ENCODE peak calls at places on chromosome 9, in six cellular contexts. J is cardiac muscle cell, C is foreskin keratinocyte, D is Peyer's patch, A is heart left ventricle, W is GM23338. E is an unnamed sample.

GRCh38 chr9:113876806-113877236 is 712 bp downstream of the ZNF618 start:
- DNase-seq in J (peak; percentile 36), C (no peak), D (no peak), A (no peak), W (peak; percentile 51), E (no peak)

GRCh38 chr9:115930472-115930871 is 223.1 kb upstream of the PAPPA start:
- DNase-seq in J (no peak), C (no peak), D (no peak), A (no peak), W (no peak), E (no peak)

GRCh38 chr9:137666950-137667670 is 48.3 kb downstream of the EHMT1 start:
- DNase-seq in J (no peak), C (no peak), D (peak; percentile 60), A (no peak), W (peak; percentile 94), E (no peak)

GRCh38 chr9:136545065-136545965 is 533 bp downstream of the NOTCH1 start:
- DNase-seq in J (no peak), C (no peak), D (peak; percentile 78), A (no peak), W (no peak), E (no peak)

GRCh38 chr9:13665418-13666066 is 386.1 kb upstream of the MPDZ start:
- DNase-seq in J (no peak), C (peak; percentile 7), D (no peak), A (no peak), W (no peak), E (no peak)

GRCh38 chr9:91817493-91818225 is 132.4 kb downstream of the ROR2 start:
- DNase-seq in J (no peak), C (no peak), D (no peak), A (no peak), W (peak; percentile 79), E (no peak)

GRCh38 chr9:88538311-88539085 is 3.5 kb downstream of the NXNL2 start:
- DNase-seq in J (no peak), C (no peak), D (no peak), A (no peak), W (no peak), E (no peak)

GRCh38 chr9:114319147-114319546 is 3.8 kb upstream of the ORM1 start:
- DNase-seq in J (no peak), C (no peak), D (peak; percentile 8), A (no peak), W (no peak), E (no peak)

GRCh38 chr9:2087500-2088313 is 72.6 kb downstream of the SMARCA2 start:
- DNase-seq in J (peak; percentile 36), C (peak; percentile 9), D (no peak), A (no peak), W (peak; percentile 87), E (no peak)

GRCh38 chr9:117104972-117105495 is 309.8 kb downstream of the ASTN2 start:
- DNase-seq in J (no peak), C (no peak), D (no peak), A (no peak), W (no peak), E (no peak)

GRCh38 chr9:16542290-16542689 is 328.2 kb downstream of the BNC2 start:
- DNase-seq in J (no peak), C (no peak), D (no peak), A (no peak), W (no peak), E (no peak)

GRCh38 chr9:97510797-97511761 is 9.6 kb downstream of the TMOD1 start:
- DNase-seq in J (no peak), C (peak; percentile 53), D (no peak), A (no peak), W (no peak), E (peak; percentile 25)

GRCh38 chr9:120308495-120308894 is 271.5 kb downstream of the CDK5RAP2 start:
- DNase-seq in J (no peak), C (no peak), D (no peak), A (no peak), W (peak; percentile 64), E (no peak)

GRCh38 chr9:123339666-123340414 is 16.2 kb upstream of the CRB2 start:
- DNase-seq in J (no peak), C (no peak), D (peak; percentile 71), A (no peak), W (no peak), E (no peak)

GRCh38 chr9:128684325-128685021 is 4.5 kb upstream of the SET start:
- DNase-seq in J (peak; percentile 83), C (peak; percentile 92), D (peak; percentile 95), A (peak; percentile 83), W (peak; percentile 91), E (peak; percentile 77)

GRCh38 chr9:78064075-78064474 is 32.5 kb upstream of the GNAQ start:
- DNase-seq in J (no peak), C (no peak), D (no peak), A (no peak), W (no peak), E (no peak)

GRCh38 chr9:114272739-114273431 is 50.0 kb upstream of the ORM1 start:
- DNase-seq in J (no peak), C (no peak), D (no peak), A (peak; percentile 1), W (no peak), E (peak; percentile 28)

GRCh38 chr9:91001146-91001611 is 199.6 kb downstream of the SYK start:
- DNase-seq in J (no peak), C (peak; percentile 99), D (no peak), A (no peak), W (no peak), E (no peak)

GRCh38 chr9:121999556-121999955 is 93.6 kb downstream of the TTLL11 start:
- DNase-seq in J (no peak), C (no peak), D (no peak), A (no peak), W (no peak), E (no peak)

GRCh38 chr9:134066546-134066922 is 1.3 kb downstream of the BRD3 start:
- DNase-seq in J (peak; percentile 30), C (no peak), D (peak; percentile 46), A (no peak), W (no peak), E (peak; percentile 47)

GRCh38 chr9:121200346-121200745 is 1.3 kb downstream of the RAB14 start:
- DNase-seq in J (no peak), C (no peak), D (no peak), A (no peak), W (no peak), E (no peak)

GRCh38 chr9:73023025-73023541 is 70.2 kb upstream of the ALDH1A1 start:
- DNase-seq in J (peak; percentile 66), C (peak; percentile 30), D (peak; percentile 76), A (no peak), W (peak; percentile 84), E (peak; percentile 71)

GRCh38 chr9:127828262-127829031 is 25.8 kb downstream of the FPGS start:
- DNase-seq in J (peak; percentile 90), C (no peak), D (peak; percentile 86), A (peak; percentile 93), W (peak; percentile 99), E (peak; percentile 93)

GRCh38 chr9:126533911-126534300 is 79.8 kb upstream of the LMX1B start:
- DNase-seq in J (no peak), C (no peak), D (no peak), A (no peak), W (no peak), E (no peak)

GRCh38 chr9:109274768-109275596 is 45.9 kb downstream of the EPB41L4B start:
- DNase-seq in J (peak; percentile 24), C (no peak), D (peak; percentile 73), A (no peak), W (no peak), E (no peak)

GRCh38 chr9:131693651-131694597 is 46.0 kb downstream of the RAPGEF1 start:
- DNase-seq in J (no peak), C (no peak), D (no peak), A (no peak), W (peak; percentile 66), E (no peak)

GRCh38 chr9:131695366-131696162 is 44.3 kb downstream of the RAPGEF1 start:
- DNase-seq in J (no peak), C (no peak), D (peak; percentile 40), A (no peak), W (no peak), E (no peak)

GRCh38 chr9:131697097-131697496 is 42.8 kb downstream of the RAPGEF1 start:
- DNase-seq in J (peak; percentile 13), C (no peak), D (peak; percentile 61), A (no peak), W (peak; percentile 62), E (no peak)

GRCh38 chr9:131697908-131698714 is 41.8 kb downstream of the RAPGEF1 start:
- DNase-seq in J (no peak), C (no peak), D (peak; percentile 50), A (no peak), W (peak; percentile 46), E (peak; percentile 40)

GRCh38 chr9:131696163-131696439 is 43.8 kb downstream of the RAPGEF1 start:
- DNase-seq in J (no peak), C (no peak), D (no peak), A (no peak), W (peak; percentile 61), E (no peak)
- H3K4me1 ChIP-seq in J (peaks cover 31% of the 10 kb centered on the region), C (no peaks in the 10 kb centered on the region), D (no peaks in the 10 kb centered on the region), A (peaks cover 50% of the 10 kb centered on the region), W (peaks cover 75% of the 10 kb centered on the region), E (no peaks in the 10 kb centered on the region)

GRCh38 chr9:37968228-37968672 is 64.3 kb upstream of the SLC25A51 start:
- DNase-seq in J (no peak), C (peak; percentile 69), D (peak; percentile 79), A (peak; percentile 3), W (no peak), E (no peak)
- H3K27ac ChIP-seq in J (no peak overlapping the region), C (no peak overlapping the region), D (peak overlapping the region; percentile 93), A (peak overlapping the region; percentile 9), W (no peak overlapping the region), E (no peak overlapping the region)

GRCh38 chr9:94568972-94569712 is 14.3 kb downstream of the PCAT7 start:
- DNase-seq in J (no peak), C (no peak), D (no peak), A (no peak), W (no peak), E (no peak)
- TF ChIP-seq CTCF in J (no peak), C (no peak), D (no peak), A (no peak), W (no peak), E (no peak)

GRCh38 chr9:87405677-87406544 is 91.8 kb upstream of the DAPK1 start:
- DNase-seq in J (no peak), C (no peak), D (peak; percentile 62), A (no peak), W (no peak), E (peak; percentile 84)
- H3K4me1 ChIP-seq in J (peaks cover 17% of the 10 kb centered on the region), C (no peaks in the 10 kb centered on the region), D (no peaks in the 10 kb centered on the region), A (no peaks in the 10 kb centered on the region), W (peaks cover 75% of the 10 kb centered on the region), E (no peaks in the 10 kb centered on the region)